ENCODE peak calls at places on chromosomes 11 and 22, in four cellular contexts. One of them, this sample, is unnamed.

GRCh38 chr11:44987506-44987905 is 36.8 kb upstream of the TP53I11 start:
- DNase-seq in skeletal muscle cell: no peak
- DNase-seq in activated T-helper 1 cell treated with Interleukin-2 at 50 U/mL for 16 hours: no peak
- DNase-seq in effector CD4-positive, alpha-beta T cell: no peak
- DNase-seq in this sample: no peak

GRCh38 chr11:73951797-73952196 is 971 bp downstream of the DNAJB13 start:
- DNase-seq in skeletal muscle cell: no peak
- DNase-seq in activated T-helper 1 cell treated with Interleukin-2 at 50 U/mL for 16 hours: no peak
- DNase-seq in effector CD4-positive, alpha-beta T cell: no peak
- DNase-seq in this sample: no peak

GRCh38 chr11:2862950-2863618 is 22.5 kb downstream of the CDKN1C start:
- DNase-seq in skeletal muscle cell: no peak
- DNase-seq in activated T-helper 1 cell treated with Interleukin-2 at 50 U/mL for 16 hours: no peak
- DNase-seq in effector CD4-positive, alpha-beta T cell: no peak
- DNase-seq in this sample: no peak

GRCh38 chr11:23569134-23569533 is 708.9 kb upstream of the CCDC179 start:
- DNase-seq in skeletal muscle cell: no peak
- DNase-seq in activated T-helper 1 cell treated with Interleukin-2 at 50 U/mL for 16 hours: no peak
- DNase-seq in effector CD4-positive, alpha-beta T cell: no peak
- DNase-seq in this sample: no peak

GRCh38 chr11:27545946-27546345 is 39.4 kb upstream of the LIN7C start:
- DNase-seq in skeletal muscle cell: no peak
- DNase-seq in activated T-helper 1 cell treated with Interleukin-2 at 50 U/mL for 16 hours: no peak
- DNase-seq in effector CD4-positive, alpha-beta T cell: no peak
- DNase-seq in this sample: no peak

GRCh38 chr11:76493626-76494539 is 49.1 kb downstream of the EMSY start:
- DNase-seq in skeletal muscle cell: no peak
- DNase-seq in activated T-helper 1 cell treated with Interleukin-2 at 50 U/mL for 16 hours: no peak
- DNase-seq in effector CD4-positive, alpha-beta T cell: no peak
- DNase-seq in this sample: no peak

GRCh38 chr11:11842426-11843008 is 745 bp downstream of the USP47 start:
- DNase-seq in skeletal muscle cell: peak; percentile 77
- DNase-seq in activated T-helper 1 cell treated with Interleukin-2 at 50 U/mL for 16 hours: peak; percentile 24
- DNase-seq in effector CD4-positive, alpha-beta T cell: peak; percentile 51
- DNase-seq in this sample: peak; percentile 8

GRCh38 chr22:39221999-39222686 is 22.6 kb downstream of the PDGFB start:
- DNase-seq in skeletal muscle cell: no peak
- DNase-seq in activated T-helper 1 cell treated with Interleukin-2 at 50 U/mL for 16 hours: no peak
- DNase-seq in effector CD4-positive, alpha-beta T cell: no peak
- DNase-seq in this sample: no peak

GRCh38 chr11:72041364-72042058 is 38.8 kb downstream of the NUMA1 start:
- DNase-seq in skeletal muscle cell: peak; percentile 35
- DNase-seq in activated T-helper 1 cell treated with Interleukin-2 at 50 U/mL for 16 hours: peak; percentile 31
- DNase-seq in effector CD4-positive, alpha-beta T cell: peak; percentile 28
- DNase-seq in this sample: peak; percentile 29

GRCh38 chr11:35178862-35179261 is 39.9 kb downstream of the CD44 start:
- DNase-seq in skeletal muscle cell: no peak
- DNase-seq in activated T-helper 1 cell treated with Interleukin-2 at 50 U/mL for 16 hours: no peak
- DNase-seq in effector CD4-positive, alpha-beta T cell: no peak
- DNase-seq in this sample: no peak

GRCh38 chr11:132410383-132410782 is 1040.0 kb downstream of the NTM start:
- DNase-seq in skeletal muscle cell: no peak
- DNase-seq in activated T-helper 1 cell treated with Interleukin-2 at 50 U/mL for 16 hours: no peak
- DNase-seq in effector CD4-positive, alpha-beta T cell: no peak
- DNase-seq in this sample: no peak

GRCh38 chr11:116541460-116541859 is 231.3 kb downstream of the BUD13 start:
- DNase-seq in skeletal muscle cell: no peak
- DNase-seq in activated T-helper 1 cell treated with Interleukin-2 at 50 U/mL for 16 hours: no peak
- DNase-seq in effector CD4-positive, alpha-beta T cell: no peak
- DNase-seq in this sample: no peak

GRCh38 chr11:126585388-126586302 is 230.2 kb downstream of the ST3GAL4 start:
- DNase-seq in skeletal muscle cell: peak; percentile 86
- DNase-seq in activated T-helper 1 cell treated with Interleukin-2 at 50 U/mL for 16 hours: no peak
- DNase-seq in effector CD4-positive, alpha-beta T cell: no peak
- DNase-seq in this sample: no peak

GRCh38 chr11:120441592-120441991 is 70.0 kb upstream of the GRIK4 start:
- DNase-seq in skeletal muscle cell: peak; percentile 1
- DNase-seq in activated T-helper 1 cell treated with Interleukin-2 at 50 U/mL for 16 hours: no peak
- DNase-seq in effector CD4-positive, alpha-beta T cell: no peak
- DNase-seq in this sample: no peak

GRCh38 chr11:13015753-13016152 is 6.6 kb downstream of the RASSF10 start:
- DNase-seq in skeletal muscle cell: no peak
- DNase-seq in activated T-helper 1 cell treated with Interleukin-2 at 50 U/mL for 16 hours: no peak
- DNase-seq in effector CD4-positive, alpha-beta T cell: no peak
- DNase-seq in this sample: no peak